ENCODE peak calls at places on chromosome 4, in four cellular contexts. J is EL, H is left ventricle myocardium superior, U is AG08396. I is an unnamed sample.

GRCh38 chr4:126888968-126889367 is 743.8 kb upstream of the INTU start:
- DNase-seq in J (peak; percentile 62), H (no peak), U (peak; percentile 31), I (no peak)

GRCh38 chr4:86441175-86441960 is 81.5 kb upstream of the MAPK10 start:
- DNase-seq in J (peak; percentile 40), H (no peak), U (no peak), I (no peak)

GRCh38 chr4:123653211-123653610 is 256.6 kb downstream of the SPRY1 start:
- DNase-seq in J (no peak), H (no peak), U (no peak), I (no peak)

GRCh38 chr4:62482355-62482754 is 1282.2 kb downstream of the ADGRL3 start:
- DNase-seq in J (no peak), H (no peak), U (no peak), I (no peak)

GRCh38 chr4:107791902-107792301 is 32.8 kb upstream of the SGMS2 start:
- DNase-seq in J (no peak), H (no peak), U (no peak), I (no peak)

GRCh38 chr4:106614446-106614845 is 245.9 kb upstream of the GIMD1 start:
- DNase-seq in J (peak; percentile 39), H (no peak), U (peak; percentile 14), I (no peak)

GRCh38 chr4:47839259-47839658 is 1.4 kb upstream of the CORIN start:
- DNase-seq in J (peak; percentile 55), H (no peak), U (no peak), I (no peak)

GRCh38 chr4:158810487-158811215 is 41.8 kb downstream of the FNIP2 start:
- DNase-seq in J (peak; percentile 93), H (peak; percentile 61), U (peak; percentile 77), I (no peak)

GRCh38 chr4:176780995-176781738 is 11.6 kb downstream of the VEGFC start:
- DNase-seq in J (peak; percentile 63), H (no peak), U (no peak), I (no peak)

GRCh38 chr4:68218044-68218443 is 27.4 kb downstream of the TMPRSS11B start:
- DNase-seq in J (peak; percentile 3), H (no peak), U (no peak), I (no peak)

GRCh38 chr4:165203541-165204461 is 3.6 kb upstream of the KLHL2 start:
- DNase-seq in J (no peak), H (no peak), U (no peak), I (no peak)

GRCh38 chr4:108113229-108113628 is 55.5 kb downstream of the LEF1 start:
- DNase-seq in J (no peak), H (no peak), U (no peak), I (no peak)

GRCh38 chr4:184792950-184793555 is 32.7 kb downstream of the ACSL1 start:
- DNase-seq in J (peak; percentile 91), H (no peak), U (peak; percentile 68), I (no peak)

GRCh38 chr4:174317531-174317930 is 33.8 kb downstream of the CEP44 start:
- DNase-seq in J (no peak), H (no peak), U (no peak), I (no peak)

GRCh38 chr4:85831647-85832046 is 356.7 kb downstream of the ARHGAP24 start:
- DNase-seq in J (no peak), H (no peak), U (no peak), I (no peak)

GRCh38 chr4:138217567-138217966 is 24.6 kb downstream of the SLC7A11 start:
- DNase-seq in J (no peak), H (peak; percentile 41), U (no peak), I (no peak)

GRCh38 chr4:148530114-148530513 is 87.9 kb upstream of the NR3C2 start:
- DNase-seq in J (no peak), H (no peak), U (no peak), I (no peak)